ENCODE peak calls at places on chromosomes 13 and 19, in five cellular contexts. U, N, I, G and P are unnamed samples.

GRCh38 chr13:45807520-45808099 is 43.9 kb downstream of the SIAH3 start:
- DNase-seq in I (peak), U (peak), G (peak), N (no peak), P (no peak)

GRCh38 chr13:24306632-24307031 is 2.7 kb upstream of the C1QTNF9 start:
- DNase-seq in N (no peak), I (peak), U (no peak), G (peak), P (no peak)

GRCh38 chr13:33276581-33276980 is 9.0 kb downstream of the STARD13 start:
- DNase-seq in G (peak), U (no peak), I (no peak), N (no peak), P (no peak)

GRCh38 chr19:45428385-45429231 is 4.9 kb upstream of the ERCC1 start:
- DNase-seq in N (peak), I (peak), G (peak), U (peak), P (peak)

GRCh38 chr13:109862627-109863026 is 76.2 kb upstream of the IRS2 start:
- DNase-seq in G (no peak), U (no peak), I (peak), N (no peak), P (no peak)

GRCh38 chr13:100382787-100383186 is 205.8 kb downstream of the GGACT start:
- DNase-seq in U (no peak), I (peak), N (no peak), G (peak), P (no peak)

GRCh38 chr19:4130635-4131438 is 6.9 kb upstream of the MAP2K2 start:
- DNase-seq in I (peak), U (peak), N (no peak), G (peak), P (no peak)

GRCh38 chr13:49503951-49504350 is 8.2 kb downstream of the PHF11 start:
- DNase-seq in U (no peak), I (no peak), N (no peak), G (peak), P (no peak)

GRCh38 chr19:3575260-3575741 is 2.6 kb downstream of the HMG20B start:
- DNase-seq in G (no peak), I (no peak), U (peak), N (no peak), P (no peak)

GRCh38 chr13:46179576-46180368 is 2.2 kb downstream of the LCP1 start:
- DNase-seq in I (no peak), N (peak), G (no peak), U (no peak), P (no peak)

GRCh38 chr19:11091343-11092153 is 2.3 kb downstream of the LDLR start:
- DNase-seq in U (peak), I (peak), N (no peak), G (peak), P (no peak)

GRCh38 chr19:51250786-51251452 is at the start of gene SIGLECL1:
- DNase-seq in I (no peak), U (no peak), G (no peak), N (no peak), P (no peak)

GRCh38 chr13:74117207-74117705 is 16.9 kb downstream of the KLF12 start:
- DNase-seq in G (no peak), U (no peak), I (no peak), N (no peak), P (no peak)

GRCh38 chr13:28493740-28494536 is 990 bp downstream of the FLT1 start:
- DNase-seq in U (no peak), N (peak), G (no peak), I (no peak), P (no peak)

GRCh38 chr19:35755550-35756371 is 1.1 kb downstream of the HSPB6 start:
- DNase-seq in G (peak), U (no peak), I (peak), N (peak), P (no peak)

GRCh38 chr19:49432141-49433073 is 7.2 kb downstream of the GFY start:
- DNase-seq in G (no peak), N (no peak), I (no peak), U (no peak), P (no peak)

GRCh38 chr13:105979586-105979985 is 555.9 kb downstream of the EFNB2 start:
- DNase-seq in I (no peak), N (no peak), U (no peak), G (peak), P (no peak)

GRCh38 chr19:23790641-23791488 is 32.2 kb upstream of the ZNF681 start:
- DNase-seq in U (no peak), N (no peak), G (no peak), I (no peak), P (no peak)

GRCh38 chr13:30403491-30403890 is 18.8 kb upstream of the UBE2L5 start:
- DNase-seq in U (no peak), N (no peak), I (no peak), G (no peak), P (no peak)

GRCh38 chr19:2207991-2208860 is 27.9 kb downstream of the PLEKHJ1 start:
- DNase-seq in N (peak), I (peak), G (peak), U (no peak), P (no peak)

GRCh38 chr19:45311640-45312039 is 11.0 kb downstream of the CKM start:
- DNase-seq in U (no peak), I (no peak), G (peak), N (peak), P (no peak)

GRCh38 chr13:107284168-107284567 is 716.2 kb upstream of the ARGLU1 start:
- DNase-seq in U (no peak), G (no peak), I (peak), N (no peak), P (no peak)

GRCh38 chr19:57613941-57614743 is at the start of gene ZNF134:
- DNase-seq in I (peak), N (peak), G (peak), U (peak), P (peak)
- TF ChIP-seq CTCF in I (peak), N (peak), G (peak), U (no peak), P (no peak)

GRCh38 chr13:111076156-111077013 is 38.7 kb upstream of the ARHGEF7 start:
- DNase-seq in U (peak), N (no peak), G (no peak), I (no peak), P (no peak)
- TF ChIP-seq CTCF in U (no peak), N (no peak), G (no peak), I (no peak), P (no peak)

DNA sequence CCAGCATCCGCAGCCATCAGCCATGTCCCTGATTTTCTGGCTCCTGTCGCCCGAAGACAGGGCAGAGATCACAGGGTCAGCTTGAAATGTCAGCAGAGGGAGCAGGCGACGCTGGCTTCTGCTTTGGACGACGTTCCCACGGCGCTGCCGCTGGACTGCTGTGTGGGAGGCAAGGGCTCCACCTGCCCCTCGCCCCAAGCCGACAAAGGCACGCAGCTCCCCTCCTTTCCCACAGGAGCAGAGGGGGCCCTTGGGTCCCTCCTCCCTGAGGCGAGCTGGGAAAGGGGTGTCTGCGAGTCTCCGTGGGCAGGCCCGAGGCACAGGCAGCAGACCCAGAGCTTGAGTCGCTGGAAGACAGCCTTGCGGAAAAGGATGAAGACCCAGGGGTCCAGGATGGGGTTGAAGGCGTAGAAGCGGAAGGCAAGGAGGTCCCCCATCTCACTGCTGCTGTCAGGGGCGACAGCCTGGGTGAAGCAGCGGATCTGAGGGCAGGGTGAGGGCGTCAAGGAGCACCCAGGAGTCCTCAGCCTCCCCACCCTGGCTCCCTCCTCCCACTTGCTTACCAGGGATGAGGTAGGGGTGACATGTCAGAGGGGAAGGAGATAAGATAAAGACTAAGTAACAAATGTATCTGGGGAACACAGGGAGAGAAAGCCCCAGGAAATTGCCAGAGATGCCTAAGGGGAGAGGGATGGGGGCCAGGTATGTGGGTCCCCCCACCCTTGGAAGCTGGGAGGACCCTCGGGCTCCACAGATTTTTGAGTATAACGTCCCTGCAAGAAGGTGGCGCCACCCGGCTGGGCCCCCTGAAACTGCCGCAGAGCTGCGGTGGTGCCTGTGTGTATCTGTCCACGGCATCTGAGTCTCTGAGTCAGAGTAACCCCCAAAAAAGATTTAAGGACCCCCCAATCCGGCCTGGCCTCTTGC is 3.4 kb downstream of the PTGIR start:
- DNase-seq in I (no peak), U (no peak), N (no peak), G (no peak), P (no peak)
- TF ChIP-seq CTCF in I (no peak), U (peak), N (no peak), G (no peak), P (peak)

GRCh38 chr19:52492201-52492960 is 35.1 kb upstream of the ZNF808 start:
- DNase-seq in U (no peak), N (no peak), I (no peak), G (no peak), P (peak)

GRCh38 chr19:52494518-52494917 is 33.0 kb upstream of the ZNF808 start:
- DNase-seq in I (no peak), U (no peak), G (no peak), N (no peak), P (no peak)

GRCh38 chr19:52498571-52498970 is 28.9 kb upstream of the ZNF808 start:
- DNase-seq in I (no peak), G (no peak), N (no peak), U (no peak), P (no peak)

DNA sequence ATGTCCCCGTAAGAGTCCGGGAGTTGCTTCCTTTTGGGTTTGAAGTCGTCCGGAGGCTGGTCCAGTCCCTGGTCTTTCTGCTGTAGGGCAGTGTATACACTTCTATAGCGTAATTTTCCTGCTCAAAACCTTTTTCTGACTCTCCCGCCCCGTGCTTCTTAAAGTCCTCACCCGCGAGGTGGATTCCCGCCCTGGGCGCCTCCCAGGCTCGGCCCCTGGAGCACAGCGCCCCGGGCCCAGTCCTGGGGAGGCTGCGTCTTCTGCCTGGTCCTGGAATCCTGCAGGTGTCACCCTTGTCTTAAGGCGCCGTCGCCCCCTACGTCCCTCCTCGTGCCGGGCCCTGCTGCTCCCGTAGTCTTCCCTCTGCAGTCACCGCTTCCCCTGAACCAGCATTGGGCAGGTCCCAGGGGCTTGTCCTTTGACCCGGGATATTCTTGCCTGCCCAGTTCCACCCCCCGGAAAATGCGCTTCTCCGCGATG is 34.4 kb upstream of the ZNF808 start:
- DNase-seq in G (no peak), I (no peak), U (no peak), N (peak), P (peak)
- TF ChIP-seq CTCF in G (no peak), I (no peak), U (no peak), N (peak), P (no peak)

DNA sequence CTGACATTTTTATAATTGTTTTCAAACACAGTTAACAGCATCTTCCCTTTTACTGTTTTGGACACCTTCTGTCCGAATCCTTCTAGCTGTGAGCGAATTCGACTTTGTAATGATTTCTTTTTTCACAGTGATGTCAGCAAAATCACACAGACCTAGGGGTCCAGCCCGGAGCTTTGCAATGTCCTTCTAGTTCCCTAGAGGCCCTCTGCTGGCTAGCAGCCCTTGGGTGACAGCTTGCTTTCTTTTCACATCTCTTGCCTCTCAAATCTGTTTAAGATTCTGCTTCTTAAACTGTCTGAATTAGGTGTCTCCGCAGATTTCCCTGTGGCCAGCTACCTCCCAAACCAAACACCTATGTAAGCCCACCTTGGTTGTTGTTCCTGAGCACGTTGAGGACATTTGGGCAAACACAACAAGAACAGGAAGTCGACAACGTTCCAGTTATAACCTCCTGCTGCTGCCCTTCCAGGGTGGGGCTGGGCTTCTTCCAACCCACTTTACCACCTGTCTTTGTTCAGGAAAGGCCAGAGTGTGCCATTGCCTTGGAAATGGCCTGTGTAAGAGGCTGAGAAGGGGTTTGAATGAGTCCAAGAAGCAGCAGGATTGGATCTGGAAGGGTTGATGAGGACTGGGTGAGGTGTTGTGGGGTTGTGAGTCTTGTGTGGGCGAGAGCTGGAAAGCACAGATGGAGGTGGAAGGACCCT is 123.1 kb downstream of the ATP8A2 start:
- DNase-seq in N (no peak), U (no peak), I (no peak), G (no peak), P (no peak)
- TF ChIP-seq CTCF in N (no peak), U (no peak), I (no peak), G (no peak), P (no peak)

GRCh38 chr19:43430142-43430710 is 15.5 kb downstream of the TEX101 start:
- DNase-seq in U (peak), G (no peak), I (peak), N (no peak), P (no peak)
- TF ChIP-seq CTCF in U (peak), G (peak), I (no peak), N (no peak), P (no peak)

GRCh38 chr19:52570005-52570861 is at the start of gene ZNF701:
- DNase-seq in U (no peak), I (peak), G (peak), N (peak), P (peak)
- TF ChIP-seq CTCF in U (no peak), I (no peak), G (no peak), N (peak), P (peak)

GRCh38 chr13:44131069-44131614 is 242.5 kb upstream of the SERP2 start:
- DNase-seq in I (no peak), N (no peak), G (no peak), U (no peak), P (no peak)

GRCh38 chr13:44132710-44133109 is 240.9 kb upstream of the SERP2 start:
- DNase-seq in U (peak), I (peak), G (peak), N (peak), P (no peak)

GRCh38 chr13:44129418-44129817 is 244.2 kb upstream of the SERP2 start:
- DNase-seq in G (no peak), I (no peak), U (no peak), N (no peak), P (no peak)

GRCh38 chr13:44125943-44126469 is 246.3 kb downstream of the LACC1 start:
- DNase-seq in N (no peak), G (peak), I (peak), U (no peak), P (no peak)

GRCh38 chr13:44128522-44128921 is 245.1 kb upstream of the SERP2 start:
- DNase-seq in U (no peak), N (peak), G (peak), I (peak), P (no peak)
- TF ChIP-seq CTCF in U (no peak), N (no peak), G (peak), I (no peak), P (no peak)

DNA sequence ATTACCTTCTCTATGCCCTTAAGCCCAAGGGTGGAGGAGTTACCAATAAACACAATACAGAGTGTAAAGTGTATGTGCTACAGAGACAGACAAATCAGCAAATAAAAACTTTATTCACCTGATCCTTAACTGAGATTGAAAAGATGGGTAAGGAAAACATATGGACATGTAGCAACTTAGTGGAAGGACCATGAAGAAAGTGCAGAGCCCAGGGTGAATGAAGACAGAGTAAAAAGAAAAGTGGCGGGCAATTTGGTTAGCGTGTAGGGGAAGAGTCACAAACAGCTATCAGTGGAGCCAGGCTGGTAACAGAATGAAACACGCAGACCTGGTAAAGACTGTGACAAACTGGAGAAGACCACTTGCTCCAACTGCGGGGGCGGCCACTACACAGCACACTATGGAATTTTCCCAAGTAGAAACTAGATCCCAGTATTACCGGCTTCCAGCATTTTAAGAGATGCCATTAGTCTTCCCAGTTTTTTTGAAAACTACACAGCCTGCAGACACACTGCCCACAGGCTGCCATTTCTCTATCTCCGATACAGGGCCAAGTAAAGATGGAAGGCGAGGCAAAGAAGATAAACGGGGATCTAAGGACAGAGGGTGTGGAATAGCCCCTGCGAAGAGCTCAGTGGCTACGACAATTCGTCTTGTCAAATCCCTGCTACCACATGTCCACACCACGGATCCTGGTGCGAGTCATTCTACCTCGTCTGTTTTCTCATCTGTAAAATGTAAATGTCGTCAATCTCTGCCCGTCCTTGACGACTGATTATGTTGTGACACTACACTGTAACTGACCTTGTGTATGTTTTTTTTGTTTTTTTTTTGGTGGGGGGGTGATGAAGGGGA is 1.2 kb downstream of the UQCRFS1 start:
- DNase-seq in U (no peak), G (peak), I (peak), N (no peak), P (no peak)
- TF ChIP-seq CTCF in U (no peak), G (no peak), I (no peak), N (no peak), P (no peak)

GRCh38 chr19:28242317-28242927 is 970.5 kb downstream of the UQCRFS1 start:
- DNase-seq in G (peak), I (peak), N (no peak), U (peak), P (no peak)

GRCh38 chr19:28244966-28245365 is 968.0 kb downstream of the UQCRFS1 start:
- DNase-seq in G (no peak), U (no peak), N (no peak), I (no peak), P (no peak)

GRCh38 chr19:28235606-28236125 is 977.3 kb downstream of the UQCRFS1 start:
- DNase-seq in I (no peak), U (no peak), N (no peak), G (no peak), P (no peak)

GRCh38 chr19:28234637-28235036 is 978.3 kb downstream of the UQCRFS1 start:
- DNase-seq in N (no peak), U (no peak), I (no peak), G (peak), P (no peak)

DNA sequence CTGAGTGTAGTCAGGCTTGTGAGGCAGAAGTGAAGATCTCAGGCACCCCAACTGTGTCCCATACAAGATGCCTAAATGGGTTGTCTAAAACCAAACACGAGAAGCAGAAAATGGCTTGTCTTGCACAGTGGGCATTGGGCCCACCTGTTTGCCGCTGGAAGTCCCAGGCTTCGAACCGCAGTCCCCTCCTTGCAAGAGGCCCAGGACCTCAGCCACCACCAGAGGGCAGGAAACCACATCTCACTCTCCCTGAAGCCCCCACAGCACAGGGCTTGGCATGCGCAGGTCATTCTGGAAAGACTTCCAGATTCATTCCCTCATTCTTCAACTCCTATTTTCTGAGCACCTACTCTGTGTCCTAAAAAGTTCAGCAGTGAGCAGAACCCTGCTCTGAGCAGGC is 973.7 kb downstream of the UQCRFS1 start:
- DNase-seq in U (no peak), G (no peak), N (no peak), I (no peak), P (no peak)
- TF ChIP-seq CTCF in U (no peak), G (peak), N (no peak), I (no peak), P (no peak)